ENCODE peak calls at places on chromosomes 16 and 17, in ten cellular contexts. N, G, O, A, I, K, D, H, E and Y are unnamed samples.

GRCh38 chr16:474420-475122 is 49.1 kb downstream of the RAB11FIP3 start:
- DNase-seq in N (no peak), G (no peak), O (no peak), A (peak), I (no peak), K (no peak), D (peak), H (no peak), E (no peak), Y (no peak)

GRCh38 chr17:2547176-2547575 is 35.5 kb upstream of the METTL16 start:
- DNase-seq in N (peak), G (no peak), O (no peak), A (no peak), I (no peak), K (no peak), D (no peak), H (no peak), E (no peak), Y (no peak)

GRCh38 chr16:25260416-25260815 is 2.8 kb upstream of the ZKSCAN2 start:
- DNase-seq in N (peak), G (no peak), O (no peak), A (no peak), I (no peak), K (peak), D (no peak), H (no peak), E (no peak), Y (no peak)

GRCh38 chr17:8124350-8125195 is 667 bp upstream of the HES7 start:
- DNase-seq in N (peak), G (no peak), O (no peak), A (no peak), I (peak), K (no peak), D (no peak), H (no peak), E (no peak), Y (peak)

GRCh38 chr16:49116873-49117272 is 164.8 kb downstream of the CBLN1 start:
- DNase-seq in N (no peak), G (no peak), O (no peak), A (no peak), I (no peak), K (no peak), D (no peak), H (no peak), E (no peak), Y (no peak)

GRCh38 chr16:67461600-67462278 is 19.2 kb downstream of the ATP6V0D1 start:
- DNase-seq in N (no peak), G (no peak), O (no peak), A (no peak), I (no peak), K (no peak), D (peak), H (no peak), E (no peak), Y (no peak)

GRCh38 chr16:74936902-74937560 is 47.9 kb downstream of the WDR59 start:
- DNase-seq in N (no peak), G (no peak), O (peak), A (no peak), I (no peak), K (no peak), D (no peak), H (no peak), E (no peak), Y (peak)

GRCh38 chr17:47423406-47424295 is 99.9 kb downstream of the EFCAB13 start:
- DNase-seq in N (no peak), G (no peak), O (no peak), A (no peak), I (peak), K (no peak), D (peak), H (no peak), E (no peak), Y (no peak)

GRCh38 chr16:56779956-56780355 is 50.0 kb downstream of the NUP93 start:
- DNase-seq in N (no peak), G (no peak), O (no peak), A (no peak), I (no peak), K (no peak), D (no peak), H (no peak), E (no peak), Y (no peak)

GRCh38 chr17:5719976-5720375 is 135.7 kb upstream of the NLRP1 start:
- DNase-seq in N (no peak), G (no peak), O (no peak), A (no peak), I (no peak), K (no peak), D (no peak), H (no peak), E (no peak), Y (no peak)

GRCh38 chr16:88922114-88922825 is 54.7 kb downstream of the CBFA2T3 start:
- DNase-seq in N (no peak), G (no peak), O (no peak), A (no peak), I (no peak), K (peak), D (peak), H (no peak), E (no peak), Y (no peak)

GRCh38 chr17:8119575-8120519 is 1.5 kb upstream of the ALOXE3 start:
- DNase-seq in N (peak), G (peak), O (peak), A (peak), I (peak), K (peak), D (peak), H (peak), E (peak), Y (peak)

GRCh38 chr16:2836646-2837508 is 6.8 kb downstream of the ZG16B start:
- DNase-seq in N (no peak), G (no peak), O (no peak), A (no peak), I (no peak), K (no peak), D (no peak), H (no peak), E (no peak), Y (no peak)

GRCh38 chr17:57480438-57481196 is 224.3 kb downstream of the MSI2 start:
- DNase-seq in N (peak), G (no peak), O (no peak), A (no peak), I (no peak), K (peak), D (no peak), H (no peak), E (no peak), Y (no peak)

GRCh38 chr17:8649157-8650118 is 18.9 kb upstream of the MYH10 start:
- DNase-seq in N (no peak), G (no peak), O (no peak), A (no peak), I (no peak), K (no peak), D (peak), H (no peak), E (no peak), Y (no peak)

GRCh38 chr16:3906363-3906762 is 25.9 kb upstream of the CREBBP start:
- DNase-seq in N (no peak), G (no peak), O (no peak), A (no peak), I (no peak), K (no peak), D (no peak), H (no peak), E (no peak), Y (no peak)

GRCh38 chr16:5850632-5851175 is 753.1 kb upstream of the EEF2KMT start:
- DNase-seq in N (no peak), G (no peak), O (no peak), A (no peak), I (no peak), K (peak), D (no peak), H (no peak), E (no peak), Y (no peak)

GRCh38 chr16:87581867-87582220 is 20.5 kb upstream of the JPH3 start:
- DNase-seq in N (peak), G (no peak), O (peak), A (no peak), I (no peak), K (peak), D (peak), H (no peak), E (no peak), Y (no peak)

GRCh38 chr16:88650749-88651275 is at the start of gene CYBA:
- DNase-seq in N (peak), G (peak), O (no peak), A (peak), I (peak), K (no peak), D (peak), H (peak), E (peak), Y (peak)

GRCh38 chr16:22671301-22672076 is 142.5 kb upstream of the HS3ST2 start:
- DNase-seq in N (no peak), G (no peak), O (no peak), A (no peak), I (no peak), K (peak), D (no peak), H (no peak), E (no peak), Y (no peak)

GRCh38 chr16:23521037-23521743 is 10.9 kb upstream of the GGA2 start:
- DNase-seq in N (no peak), G (no peak), O (no peak), A (no peak), I (no peak), K (no peak), D (no peak), H (no peak), E (no peak), Y (no peak)

GRCh38 chr17:79026345-79027273 is 2.6 kb downstream of the C1QTNF1 start:
- DNase-seq in N (peak), G (no peak), O (no peak), A (no peak), I (no peak), K (no peak), D (no peak), H (no peak), E (no peak), Y (no peak)

GRCh38 chr17:4850236-4850635 is 17.1 kb downstream of the MINK1 start:
- DNase-seq in N (no peak), G (no peak), O (no peak), A (no peak), I (no peak), K (no peak), D (no peak), H (no peak), E (no peak), Y (no peak)

GRCh38 chr16:10862432-10862831 is 14.6 kb upstream of the CIITA start:
- DNase-seq in N (peak), G (no peak), O (no peak), A (no peak), I (no peak), K (peak), D (peak), H (no peak), E (no peak), Y (no peak)